ENCODE peak calls at places on chromosome 13, in six cellular contexts. Z is dorsolateral prefrontal cortex, R is uterus, D is mammary epithelial cell, Q is transverse colon, W is AG10803. L is an unnamed sample.

GRCh38 chr13:21852043-21852442 is 181.2 kb downstream of the FGF9 start:
- DNase-seq in Z (no peak), R (no peak), D (peak), Q (no peak), W (peak), L (no peak)

GRCh38 chr13:112730157-112730671 is 40.4 kb downstream of the ATP11A start:
- DNase-seq in Z (peak), R (no peak), D (no peak), Q (no peak), W (no peak), L (no peak)

GRCh38 chr13:87671031-87671823 is at the start of gene SLITRK5:
- DNase-seq in Z (peak), R (no peak), D (peak), Q (peak), W (peak), L (peak)

GRCh38 chr13:45143346-45143751 is 23.0 kb downstream of the GTF2F2 start:
- DNase-seq in Z (peak), R (no peak), D (peak), Q (no peak), W (no peak), L (no peak)

GRCh38 chr13:99647593-99647980 is 146.3 kb downstream of the TM9SF2 start:
- DNase-seq in Z (no peak), R (no peak), D (no peak), Q (no peak), W (no peak), L (no peak)

GRCh38 chr13:95226932-95227718 is 74.1 kb downstream of the ABCC4 start:
- DNase-seq in Z (no peak), R (no peak), D (no peak), Q (no peak), W (no peak), L (no peak)

GRCh38 chr13:75705395-75705794 is 69.3 kb downstream of the LMO7 start:
- DNase-seq in Z (no peak), R (no peak), D (peak), Q (no peak), W (peak), L (no peak)

GRCh38 chr13:62212246-62212645 is 796.6 kb upstream of the PCDH20 start:
- DNase-seq in Z (no peak), R (no peak), D (no peak), Q (no peak), W (no peak), L (no peak)

GRCh38 chr13:95485518-95486144 is 66.9 kb upstream of the CLDN10 start:
- DNase-seq in Z (no peak), R (no peak), D (peak), Q (no peak), W (no peak), L (no peak)

GRCh38 chr13:74226791-74227475 is 92.7 kb upstream of the KLF12 start:
- DNase-seq in Z (no peak), R (no peak), D (no peak), Q (no peak), W (peak), L (no peak)

GRCh38 chr13:33204130-33204927 is 81.2 kb downstream of the STARD13 start:
- DNase-seq in Z (no peak), R (peak), D (no peak), Q (peak), W (peak), L (peak)

GRCh38 chr13:95260031-95260525 is 41.2 kb downstream of the ABCC4 start:
- DNase-seq in Z (no peak), R (no peak), D (no peak), Q (no peak), W (no peak), L (no peak)

GRCh38 chr13:98406475-98406874 is 170.4 kb downstream of the STK24 start:
- DNase-seq in Z (no peak), R (no peak), D (no peak), Q (no peak), W (no peak), L (no peak)

GRCh38 chr13:93146584-93147292 is 79.9 kb upstream of the GPC6 start:
- DNase-seq in Z (no peak), R (no peak), D (peak), Q (no peak), W (peak), L (no peak)

GRCh38 chr13:34156841-34157365 is 339.0 kb downstream of the RFC3 start:
- DNase-seq in Z (peak), R (peak), D (peak), Q (peak), W (peak), L (peak)

GRCh38 chr13:86882835-86883234 is 788.3 kb upstream of the SLITRK5 start:
- DNase-seq in Z (no peak), R (no peak), D (no peak), Q (no peak), W (no peak), L (no peak)

GRCh38 chr13:87123987-87124784 is 547.0 kb upstream of the SLITRK5 start:
- DNase-seq in Z (no peak), R (no peak), D (peak), Q (no peak), W (peak), L (no peak)

GRCh38 chr13:78826936-78827335 is 168.0 kb upstream of the OBI1 start:
- DNase-seq in Z (no peak), R (no peak), D (no peak), Q (no peak), W (no peak), L (no peak)

GRCh38 chr13:30196025-30196424 is 111.3 kb downstream of the KATNAL1 start:
- DNase-seq in Z (no peak), R (no peak), D (no peak), Q (no peak), W (no peak), L (no peak)

GRCh38 chr13:21039097-21039800 is 22.1 kb downstream of the LATS2 start:
- DNase-seq in Z (no peak), R (no peak), D (no peak), Q (no peak), W (no peak), L (no peak)

GRCh38 chr13:98022210-98022609 is 68.7 kb downstream of the IPO5 start:
- DNase-seq in Z (no peak), R (no peak), D (peak), Q (no peak), W (peak), L (no peak)

GRCh38 chr13:102191951-102192461 is 209.8 kb downstream of the FGF14 start:
- DNase-seq in Z (no peak), R (no peak), D (peak), Q (no peak), W (no peak), L (no peak)

GRCh38 chr13:99314640-99315176 is 7.5 kb upstream of the GPR183 start:
- DNase-seq in Z (no peak), R (no peak), D (no peak), Q (no peak), W (no peak), L (no peak)

GRCh38 chr13:45138282-45138681 is 18.0 kb downstream of the GTF2F2 start:
- DNase-seq in Z (no peak), R (no peak), D (no peak), Q (no peak), W (no peak), L (no peak)

GRCh38 chr13:41060723-41061074 is 610 bp upstream of the WBP4 start:
- DNase-seq in Z (peak), R (peak), D (peak), Q (peak), W (peak), L (peak)

GRCh38 chr13:75175575-75175974 is 306.4 kb downstream of the TBC1D4 start:
- DNase-seq in Z (no peak), R (no peak), D (no peak), Q (no peak), W (no peak), L (no peak)

GRCh38 chr13:110813646-110814624 is 100.4 kb downstream of the ING1 start:
- DNase-seq in Z (no peak), R (no peak), D (no peak), Q (no peak), W (no peak), L (no peak)
- TF ChIP-seq CTCF in Z (no peak), R (no peak), D (no peak), Q (no peak), W (no peak), L (no peak)

DNA sequence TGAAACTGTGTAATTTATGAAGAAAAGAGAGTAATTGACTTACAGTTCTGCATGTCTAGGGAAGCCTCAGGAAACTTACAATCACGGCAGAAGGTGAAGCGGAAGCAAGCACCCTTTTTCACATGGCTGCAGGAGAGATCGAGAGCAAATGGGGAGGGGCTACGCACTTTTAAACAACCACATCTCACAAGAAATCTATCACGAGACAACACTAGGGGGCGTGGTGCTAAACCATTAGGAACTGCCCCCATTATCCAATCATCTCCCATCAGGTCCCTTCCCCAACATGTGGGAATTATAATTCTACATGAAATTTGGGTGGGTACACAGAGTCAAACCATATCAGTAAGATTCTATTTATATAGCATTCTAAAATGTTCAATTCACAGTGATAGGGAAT is 114.8 kb upstream of the TRPC4 start:
- DNase-seq in Z (no peak), R (no peak), D (no peak), Q (no peak), W (no peak), L (no peak)
- TF ChIP-seq CTCF in Z (no peak), R (no peak), D (no peak), Q (no peak), W (no peak), L (no peak)

GRCh38 chr13:70016116-70016515 is 91.5 kb upstream of the ATXN8OS start:
- DNase-seq in Z (no peak), R (no peak), D (no peak), Q (no peak), W (no peak), L (no peak)

GRCh38 chr13:70014337-70014736 is 93.3 kb upstream of the ATXN8OS start:
- DNase-seq in Z (no peak), R (no peak), D (no peak), Q (no peak), W (no peak), L (no peak)
- TF ChIP-seq CTCF in Z (no peak), R (no peak), D (no peak), Q (no peak), W (no peak), L (no peak)

GRCh38 chr13:113968463-113969310 is 5.2 kb downstream of the C13orf46 start:
- DNase-seq in Z (peak), R (no peak), D (no peak), Q (no peak), W (no peak), L (no peak)
- TF ChIP-seq CTCF in Z (no peak), R (no peak), D (no peak), Q (no peak), W (no peak), L (no peak)

GRCh38 chr13:83229574-83230300 is 652.5 kb downstream of the SLITRK1 start:
- DNase-seq in Z (no peak), R (no peak), D (no peak), Q (no peak), W (peak), L (no peak)

GRCh38 chr13:83232626-83233025 is 649.6 kb downstream of the SLITRK1 start:
- DNase-seq in Z (no peak), R (no peak), D (no peak), Q (no peak), W (peak), L (no peak)
- TF ChIP-seq CTCF in Z (no peak), R (no peak), D (no peak), Q (no peak), W (no peak), L (no peak)

L was measured in mesothelial cell of epicardium.